ENCODE peak calls at places on chromosomes 7 and 10, in seven cellular contexts. B is fibroblast of lung, K is GM10248, E is T follicular helper cell, D is WERI-Rb-1, A is endothelial cell, G is foreskin fibroblast. W is an unnamed sample.

GRCh38 chr7:158129037-158130022 is 458.3 kb downstream of the PTPRN2 start:
- DNase-seq in B (no peak), K (no peak), E (no peak), D (no peak), A (no peak), G (no peak), W (no peak)

GRCh38 chr7:151124205-151124880 is 38.1 kb downstream of the AGAP3 start:
- DNase-seq in B (no peak), K (no peak), E (no peak), D (no peak), A (no peak), G (no peak), W (peak)

GRCh38 chr7:6294839-6295238 is 22.4 kb upstream of the CYTH3 start:
- DNase-seq in B (no peak), K (no peak), E (no peak), D (no peak), A (no peak), G (no peak), W (no peak)

GRCh38 chr7:55574062-55574717 is 1.9 kb upstream of the VOPP1 start:
- DNase-seq in B (peak), K (no peak), E (peak), D (no peak), A (no peak), G (peak), W (no peak)

GRCh38 chr10:12063483-12063818 is 5.3 kb upstream of the DHTKD1 start:
- DNase-seq in B (no peak), K (no peak), E (no peak), D (no peak), A (no peak), G (no peak), W (no peak)

GRCh38 chr10:58952747-58953466 is 223.5 kb upstream of the PHYHIPL start:
- DNase-seq in B (peak), K (peak), E (no peak), D (peak), A (peak), G (no peak), W (peak)

GRCh38 chr7:150481207-150481920 is 30.9 kb downstream of the GIMAP8 start:
- DNase-seq in B (no peak), K (no peak), E (peak), D (no peak), A (no peak), G (no peak), W (no peak)

GRCh38 chr10:110040108-110040507 is 32.3 kb downstream of the ADD3 start:
- DNase-seq in B (no peak), K (no peak), E (no peak), D (no peak), A (no peak), G (no peak), W (no peak)

GRCh38 chr10:124149681-124150080 is 56.3 kb upstream of the CHST15 start:
- DNase-seq in B (no peak), K (no peak), E (no peak), D (no peak), A (no peak), G (no peak), W (no peak)

GRCh38 chr7:5780801-5781496 is 514 bp downstream of the RNF216 start:
- DNase-seq in B (peak), K (peak), E (peak), D (no peak), A (peak), G (peak), W (peak)

GRCh38 chr10:79237801-79238520 is 109.3 kb upstream of the PPIF start:
- DNase-seq in B (no peak), K (no peak), E (no peak), D (no peak), A (no peak), G (no peak), W (no peak)

GRCh38 chr10:131975796-131976195 is 5.9 kb downstream of the BNIP3 start:
- DNase-seq in B (no peak), K (no peak), E (no peak), D (no peak), A (no peak), G (no peak), W (no peak)

GRCh38 chr10:79021948-79022499 is 46.7 kb upstream of the ZMIZ1 start:
- DNase-seq in B (no peak), K (no peak), E (no peak), D (no peak), A (no peak), G (no peak), W (no peak)

GRCh38 chr7:24834150-24834798 is 77.0 kb upstream of the GSDME start:
- DNase-seq in B (no peak), K (peak), E (no peak), D (no peak), A (no peak), G (no peak), W (peak)

GRCh38 chr10:118290471-118290995 is 51.6 kb downstream of the FAM204A start:
- DNase-seq in B (no peak), K (no peak), E (no peak), D (no peak), A (no peak), G (no peak), W (no peak)

GRCh38 chr10:101341438-101341837 is 12.5 kb upstream of the BTRC start:
- DNase-seq in B (no peak), K (no peak), E (no peak), D (no peak), A (no peak), G (no peak), W (no peak)

GRCh38 chr10:73413108-73413527 is 740 bp downstream of the ANXA7 start:
- DNase-seq in B (no peak), K (peak), E (peak), D (peak), A (peak), G (no peak), W (peak)

GRCh38 chr7:151438864-151439601 is 908 bp downstream of the CRYGN start:
- DNase-seq in B (no peak), K (no peak), E (no peak), D (no peak), A (no peak), G (no peak), W (no peak)

GRCh38 chr10:102120142-102120986 is at the start of gene LDB1:
- DNase-seq in B (peak), K (peak), E (peak), D (peak), A (peak), G (peak), W (peak)

GRCh38 chr10:61903991-61904350 is 2.5 kb downstream of the ARID5B start:
- DNase-seq in B (peak), K (no peak), E (no peak), D (no peak), A (no peak), G (no peak), W (no peak)

GRCh38 chr10:92747600-92747999 is 57.8 kb downstream of the HHEX start:
- DNase-seq in B (no peak), K (no peak), E (no peak), D (no peak), A (no peak), G (no peak), W (no peak)

GRCh38 chr10:97889461-97890265 is 40.0 kb downstream of the GOLGA7B start:
- DNase-seq in B (peak), K (no peak), E (no peak), D (no peak), A (no peak), G (peak), W (no peak)

GRCh38 chr7:150801242-150801945 is 825 bp downstream of the TMEM176A start:
- DNase-seq in B (no peak), K (no peak), E (no peak), D (no peak), A (no peak), G (no peak), W (peak)

GRCh38 chr10:16976803-16977202 is 152.8 kb downstream of the CUBN start:
- DNase-seq in B (no peak), K (no peak), E (no peak), D (no peak), A (no peak), G (no peak), W (no peak)

GRCh38 chr7:55271069-55271468 is 94.1 kb upstream of the LANCL2 start:
- DNase-seq in B (peak), K (peak), E (no peak), D (no peak), A (no peak), G (peak), W (no peak)

GRCh38 chr10:124068929-124069328 is 24.5 kb downstream of the CHST15 start:
- DNase-seq in B (no peak), K (no peak), E (no peak), D (peak), A (no peak), G (no peak), W (no peak)

GRCh38 chr10:47104786-47105385 is 193.7 kb downstream of the PTPN20 start:
- DNase-seq in B (no peak), K (no peak), E (no peak), D (no peak), A (no peak), G (no peak), W (no peak)

GRCh38 chr7:37336259-37336658 is 112.4 kb downstream of the ELMO1 start:
- DNase-seq in B (no peak), K (peak), E (no peak), D (no peak), A (no peak), G (no peak), W (peak)

GRCh38 chr10:28411648-28412047 is 108.8 kb upstream of the MPP7 start:
- DNase-seq in B (no peak), K (peak), E (no peak), D (no peak), A (no peak), G (no peak), W (peak)

GRCh38 chr7:35253680-35254495 is at the start of gene TBX20:
- DNase-seq in B (peak), K (no peak), E (no peak), D (peak), A (peak), G (peak), W (peak)

GRCh38 chr7:108045154-108045553 is 42.2 kb upstream of the LAMB1 start:
- DNase-seq in B (peak), K (no peak), E (no peak), D (no peak), A (no peak), G (no peak), W (no peak)

GRCh38 chr7:26864309-26865093 is at the start of gene SKAP2:
- DNase-seq in B (peak), K (peak), E (peak), D (peak), A (peak), G (peak), W (peak)

GRCh38 chr7:96303686-96304443 is 18.0 kb downstream of the SLC25A13 start:
- DNase-seq in B (peak), K (no peak), E (no peak), D (no peak), A (no peak), G (peak), W (no peak)

GRCh38 chr7:99380823-99381663 is 6.5 kb downstream of the ARPC1B start:
- DNase-seq in B (no peak), K (peak), E (peak), D (no peak), A (no peak), G (no peak), W (peak)

GRCh38 chr10:13956826-13957225 is 370.1 kb downstream of the PRPF18 start:
- DNase-seq in B (peak), K (no peak), E (no peak), D (no peak), A (no peak), G (peak), W (no peak)

GRCh38 chr10:24307696-24308476 is 98.9 kb downstream of the KIAA1217 start:
- DNase-seq in B (no peak), K (no peak), E (no peak), D (no peak), A (no peak), G (no peak), W (no peak)

GRCh38 chr10:89861584-89862287 is 160.3 kb downstream of the KIF20B start:
- DNase-seq in B (peak), K (no peak), E (no peak), D (peak), A (no peak), G (no peak), W (no peak)

GRCh38 chr10:132884691-132885271 is 57.6 kb downstream of the CFAP46 start:
- DNase-seq in B (no peak), K (no peak), E (no peak), D (no peak), A (no peak), G (no peak), W (no peak)

GRCh38 chr10:97762816-97763215 is 9.0 kb downstream of the SFRP5 start:
- DNase-seq in B (no peak), K (no peak), E (no peak), D (no peak), A (no peak), G (peak), W (no peak)

W was measured in GM20000.